ENCODE peak calls at places on chromosome X, in eight cellular contexts. R is brain microvascular endothelial cell, B is psoas muscle, F is lower lobe of right lung, H is HepG2, Q is heart right ventricle, G is IMR-90, A is WERI-Rb-1. Y is an unnamed sample.
A peak's percentile ranks its signal among the peaks of the same experiment; 100 is the strongest.

GRCh38 chrX:38717871-38718270 is 83.4 kb upstream of the MID1IP1 start:
- DNase-seq in G (peak; percentile 20), H (peak; percentile 16), B (no peak), F (no peak), Q (no peak), R (peak; percentile 3), A (peak; percentile 11), Y (peak; percentile 12)

GRCh38 chrX:155819966-155820491 is 61.1 kb upstream of the VAMP7 start:
- DNase-seq in A (peak; percentile 84), F (peak; percentile 52), B (peak; percentile 22), H (peak; percentile 49), R (peak; percentile 71), Q (no peak), G (peak; percentile 85), Y (peak; percentile 88)

GRCh38 chrX:9392445-9392844 is 72.4 kb upstream of the TBL1X start:
- DNase-seq in H (no peak), B (no peak), A (no peak), R (no peak), F (no peak), Q (no peak), G (peak; percentile 58), Y (no peak)

GRCh38 chrX:151985955-151986354 is 11.5 kb upstream of the GABRE start:
- DNase-seq in Q (no peak), A (no peak), B (peak; percentile 20), R (peak; percentile 60), G (peak; percentile 5), H (peak; percentile 81), F (no peak), Y (peak; percentile 84)

GRCh38 chrX:4831574-4831973 is 1118.1 kb upstream of the PRKX start:
- DNase-seq in Q (no peak), R (no peak), G (no peak), B (no peak), F (no peak), A (no peak), H (no peak), Y (no peak)

GRCh38 chrX:48938721-48939416 is 18.5 kb downstream of the OTUD5 start:
- DNase-seq in B (no peak), G (no peak), A (no peak), H (no peak), Q (no peak), F (no peak), R (no peak), Y (no peak)

GRCh38 chrX:154436597-154437397 is at the start of gene GDI1:
- DNase-seq in Q (peak; percentile 65), R (no peak), F (peak; percentile 71), G (peak; percentile 22), H (no peak), A (peak; percentile 71), B (peak; percentile 67), Y (peak; percentile 59)

GRCh38 chrX:119753639-119754257 is 4.6 kb upstream of the SOWAHD start:
- DNase-seq in Q (no peak), H (peak; percentile 25), B (no peak), A (peak; percentile 32), G (peak; percentile 24), F (no peak), R (peak; percentile 39), Y (peak; percentile 61)

DNA sequence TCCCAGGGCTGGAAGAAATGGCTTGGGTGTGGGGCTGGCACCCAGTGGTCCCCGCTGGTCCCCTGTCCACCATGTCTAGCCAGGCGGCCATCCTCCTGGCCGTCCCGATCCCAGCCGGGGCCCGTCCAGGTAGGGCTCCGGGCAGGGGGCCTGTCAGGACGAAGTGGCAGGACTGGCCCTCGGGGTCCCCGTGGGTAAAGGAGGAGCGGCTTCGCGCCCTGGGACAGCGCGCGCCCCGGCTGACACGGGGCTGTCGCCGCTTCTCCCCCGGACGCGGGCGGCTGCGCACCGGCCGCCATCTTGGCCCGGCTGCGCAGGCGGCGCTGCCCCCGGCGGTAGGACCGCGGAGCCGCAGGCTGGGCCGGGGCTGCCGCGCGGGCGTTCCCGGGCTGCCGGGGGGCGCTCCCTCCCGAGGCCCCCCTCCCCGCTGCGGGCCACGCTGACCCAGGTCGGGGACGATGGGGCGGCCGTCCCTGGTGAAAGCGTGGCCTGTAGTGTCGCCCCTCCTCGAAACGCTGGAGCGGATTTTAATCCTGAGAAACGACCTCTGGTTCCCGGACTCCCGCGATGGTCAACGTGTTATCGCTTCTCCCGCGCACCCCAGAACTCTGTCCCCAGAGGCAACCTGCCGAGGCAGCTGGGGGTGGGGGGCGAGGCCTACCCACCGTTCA is 60.4 kb upstream of the BCOR start:
- DNase-seq in G (peak; percentile 17), B (no peak), H (no peak), A (peak; percentile 53), F (peak; percentile 54), R (no peak), Q (no peak), Y (no peak)
- TF ChIP-seq CTCF in G (peak; percentile 48), B (peak; percentile 59), H (peak; percentile 15), A (no peak), F (peak; percentile 34), R (no peak), Q (peak; percentile 57), Y (no peak)

GRCh38 chrX:68831405-68832100 is 2.7 kb downstream of the EFNB1 start:
- DNase-seq in R (no peak), B (no peak), F (no peak), G (peak; percentile 13), A (no peak), H (no peak), Q (no peak), Y (no peak)

GRCh38 chrX:68832101-68832416 is 3.2 kb downstream of the EFNB1 start:
- DNase-seq in B (peak; percentile 46), F (peak; percentile 58), Q (peak; percentile 37), H (no peak), R (peak; percentile 60), G (peak; percentile 83), A (no peak), Y (peak; percentile 78)

GRCh38 chrX:68833448-68833805 is 4.6 kb downstream of the EFNB1 start:
- DNase-seq in R (no peak), H (no peak), Q (no peak), A (no peak), F (no peak), G (no peak), B (no peak), Y (no peak)

GRCh38 chrX:68833855-68834331 is 5.1 kb downstream of the EFNB1 start:
- DNase-seq in R (no peak), B (no peak), G (no peak), A (no peak), H (no peak), F (no peak), Q (no peak), Y (no peak)

DNA sequence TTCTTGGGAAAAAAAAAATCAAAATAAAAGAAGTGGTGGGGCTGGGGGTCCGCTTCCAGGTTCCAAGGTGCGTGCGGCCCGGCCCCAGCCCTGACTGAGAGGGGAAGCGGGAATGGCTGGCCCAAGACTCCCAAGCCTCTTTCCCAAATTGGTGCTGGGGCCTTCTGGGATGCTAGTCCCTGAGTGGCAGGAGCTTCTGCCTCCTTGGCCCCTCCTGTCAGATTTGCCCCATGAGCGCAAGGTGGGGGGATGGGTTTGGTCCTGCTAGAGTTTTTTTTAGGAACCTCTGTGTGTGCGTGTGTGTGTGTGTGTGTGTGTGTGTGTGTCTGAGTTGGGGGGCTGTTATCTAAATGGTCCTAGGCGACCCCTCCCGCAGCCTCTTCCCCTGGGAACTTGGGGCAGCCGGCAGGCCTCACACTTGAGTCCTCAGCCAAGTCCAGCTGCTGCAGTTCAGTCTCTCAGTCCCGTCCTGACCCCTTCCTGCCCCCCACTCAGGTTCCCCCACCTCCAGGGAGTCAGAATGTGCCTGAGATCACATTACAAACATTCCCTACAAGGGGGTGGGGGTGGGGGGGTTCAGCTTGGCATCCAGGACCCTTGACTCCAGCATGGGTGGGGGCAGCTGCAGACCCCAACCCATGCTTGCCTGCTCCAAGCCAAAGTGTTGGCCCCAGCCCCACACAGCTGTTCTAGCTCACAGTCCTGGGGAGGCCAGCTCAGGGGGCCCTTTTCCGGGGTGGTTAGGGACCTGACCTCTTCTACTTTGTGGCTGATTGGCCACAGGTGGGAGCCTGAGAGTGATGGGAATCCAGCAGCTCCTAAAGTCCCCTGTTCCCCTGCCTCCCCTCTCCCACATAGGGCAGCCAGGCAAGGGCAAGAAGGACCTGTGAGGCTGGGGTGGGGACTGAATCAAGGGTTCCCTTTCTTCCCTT is 4.0 kb downstream of the EFNB1 start:
- DNase-seq in Q (no peak), H (no peak), R (no peak), F (no peak), G (no peak), B (no peak), A (no peak), Y (no peak)
- H3K4me3 ChIP-seq in Q (no peak overlapping the region), H (no peak overlapping the region), R (peak overlapping the region; percentile 26), F (peak overlapping the region; percentile 75), G (peak overlapping the region; percentile 86), B (peak overlapping the region; percentile 80), A (no peak overlapping the region), Y (peak overlapping the region; percentile 70)

GRCh38 chrX:136892412-136892811 is 11.9 kb upstream of the RBMX start:
- DNase-seq in H (no peak), G (no peak), Q (no peak), R (no peak), B (no peak), A (no peak), F (no peak), Y (no peak)

DNA sequence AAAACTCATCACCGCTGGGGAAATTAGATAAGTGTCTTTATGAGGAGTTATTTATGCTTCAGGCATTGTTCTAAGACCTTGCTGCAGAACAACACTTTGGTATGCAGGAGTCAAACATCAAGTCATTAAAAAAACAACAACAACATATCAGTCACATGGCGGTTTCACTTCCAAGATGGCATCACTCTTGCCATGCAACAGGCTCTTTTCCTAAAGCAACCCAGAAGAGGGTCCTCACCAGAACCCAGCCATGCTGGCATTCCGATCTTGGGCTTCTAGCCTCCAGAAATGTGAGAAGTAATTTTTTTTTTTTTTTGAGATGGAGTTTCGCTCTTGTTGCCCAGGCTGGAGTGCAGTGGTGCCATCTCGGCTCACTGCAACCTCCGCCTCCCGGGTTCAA is 8.7 kb upstream of the RBMX start:
- DNase-seq in B (no peak), F (no peak), R (no peak), Q (no peak), G (no peak), H (no peak), A (no peak), Y (no peak)
- TF ChIP-seq CTCF in B (no peak), F (no peak), R (no peak), Q (no peak), G (no peak), H (no peak), A (no peak), Y (no peak)

GRCh38 chrX:73215263-73215662 is 612 bp upstream of the NAP1L2 start:
- DNase-seq in F (no peak), Q (no peak), A (no peak), R (no peak), G (no peak), H (no peak), B (no peak), Y (no peak)

GRCh38 chrX:73213734-73214133 is 917 bp downstream of the NAP1L2 start:
- DNase-seq in R (no peak), G (no peak), F (no peak), B (no peak), Q (no peak), A (no peak), H (no peak), Y (peak; percentile 0)

DNA sequence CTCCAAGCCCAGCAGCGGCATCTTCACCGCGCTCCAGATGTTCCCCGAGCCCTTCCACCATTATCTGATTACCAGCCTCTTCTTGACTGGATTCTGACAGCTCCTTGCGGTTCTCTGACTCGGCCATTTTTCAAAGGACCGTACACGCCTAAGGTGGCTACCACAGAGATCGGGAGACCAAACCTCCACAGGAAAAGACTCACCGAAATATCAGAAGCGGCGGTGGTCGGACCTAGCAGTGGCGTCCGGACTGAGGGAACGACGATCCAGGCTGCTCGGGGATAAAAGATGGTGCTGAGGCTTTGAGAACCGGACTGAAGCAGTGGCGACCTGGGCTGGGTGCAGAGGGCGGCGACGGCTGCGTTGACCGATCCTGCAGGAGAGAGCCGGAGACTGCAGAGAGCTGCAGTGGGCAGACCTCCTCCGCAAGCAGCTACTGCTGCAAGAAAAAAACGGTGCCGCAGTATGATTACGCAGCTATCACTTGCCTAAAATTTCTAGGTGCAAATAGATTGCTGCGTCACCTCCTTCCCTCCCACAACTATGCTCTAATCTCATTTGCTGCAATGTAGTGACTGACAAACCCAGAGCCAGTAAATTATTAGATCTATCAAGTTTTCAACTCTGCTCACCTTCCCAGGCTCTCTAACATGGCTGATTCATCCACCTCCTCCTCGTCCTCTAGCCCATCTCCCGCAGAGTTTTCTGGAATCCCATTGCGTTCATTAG is at the start of gene NAP1L2:
- DNase-seq in R (no peak), B (peak; percentile 17), A (no peak), Q (peak; percentile 12), H (no peak), F (peak; percentile 36), G (no peak), Y (peak; percentile 27)
- H3K4me3 ChIP-seq in R (peak within 1 kb of the TSS; percentile 7), B (peak within 1 kb of the TSS; percentile 57), A (no peak within 1 kb of the TSS), Q (peak within 1 kb of the TSS; percentile 26), H (peak within 1 kb of the TSS; percentile 7), F (peak within 1 kb of the TSS; percentile 55), G (peak within 1 kb of the TSS; percentile 19), Y (peak within 1 kb of the TSS; percentile 19)

Y was measured in cardiac fibroblast.